ENCODE peak calls at places on chromosomes 7 and 10, in six cellular contexts. One of them, this sample, is unnamed.

GRCh38 chr10:47063858-47064257 is 152.6 kb downstream of the PTPN20 start:
- DNase-seq in stromal cell of bone marrow: no peak
- DNase-seq in CD14-positive monocyte: no peak
- DNase-seq in naive B cell: no peak
- DNase-seq in prostate gland: no peak
- DNase-seq in activated T-helper 1 cell treated with Interleukin-2 at 50 U/mL for 16 hours: no peak
- DNase-seq in this sample: no peak

GRCh38 chr7:132296820-132297219 is 279.4 kb downstream of the PLXNA4 start:
- DNase-seq in stromal cell of bone marrow: no peak
- DNase-seq in CD14-positive monocyte: no peak
- DNase-seq in naive B cell: no peak
- DNase-seq in prostate gland: no peak
- DNase-seq in activated T-helper 1 cell treated with Interleukin-2 at 50 U/mL for 16 hours: no peak
- DNase-seq in this sample: no peak

GRCh38 chr10:103969436-103969835 is 2.5 kb downstream of the SLK start:
- DNase-seq in stromal cell of bone marrow: no peak
- DNase-seq in CD14-positive monocyte: no peak
- DNase-seq in naive B cell: no peak
- DNase-seq in prostate gland: no peak
- DNase-seq in activated T-helper 1 cell treated with Interleukin-2 at 50 U/mL for 16 hours: no peak
- DNase-seq in this sample: no peak

GRCh38 chr7:143305423-143306070 is 10.4 kb upstream of the CLCN1 start:
- DNase-seq in stromal cell of bone marrow: no peak
- DNase-seq in CD14-positive monocyte: peak
- DNase-seq in naive B cell: peak
- DNase-seq in prostate gland: peak
- DNase-seq in activated T-helper 1 cell treated with Interleukin-2 at 50 U/mL for 16 hours: peak
- DNase-seq in this sample: peak

GRCh38 chr7:109663806-109664205 is 1094.1 kb downstream of the DNAJB9 start:
- DNase-seq in stromal cell of bone marrow: no peak
- DNase-seq in CD14-positive monocyte: no peak
- DNase-seq in naive B cell: no peak
- DNase-seq in prostate gland: no peak
- DNase-seq in activated T-helper 1 cell treated with Interleukin-2 at 50 U/mL for 16 hours: no peak
- DNase-seq in this sample: no peak

GRCh38 chr10:71144824-71145223 is 67.5 kb upstream of the UNC5B start:
- DNase-seq in stromal cell of bone marrow: no peak
- DNase-seq in CD14-positive monocyte: no peak
- DNase-seq in naive B cell: no peak
- DNase-seq in prostate gland: no peak
- DNase-seq in activated T-helper 1 cell treated with Interleukin-2 at 50 U/mL for 16 hours: no peak
- DNase-seq in this sample: no peak

GRCh38 chr10:125584954-125585353 is 98.0 kb downstream of the TEX36 start:
- DNase-seq in stromal cell of bone marrow: no peak
- DNase-seq in CD14-positive monocyte: no peak
- DNase-seq in naive B cell: no peak
- DNase-seq in prostate gland: no peak
- DNase-seq in activated T-helper 1 cell treated with Interleukin-2 at 50 U/mL for 16 hours: no peak
- DNase-seq in this sample: no peak

GRCh38 chr10:68792115-68792514 is 35.2 kb upstream of the STOX1 start:
- DNase-seq in stromal cell of bone marrow: peak
- DNase-seq in CD14-positive monocyte: no peak
- DNase-seq in naive B cell: no peak
- DNase-seq in prostate gland: no peak
- DNase-seq in activated T-helper 1 cell treated with Interleukin-2 at 50 U/mL for 16 hours: no peak
- DNase-seq in this sample: peak

GRCh38 chr7:90267263-90267858 is 22.4 kb downstream of the CFAP69 start:
- DNase-seq in stromal cell of bone marrow: no peak
- DNase-seq in CD14-positive monocyte: no peak
- DNase-seq in naive B cell: no peak
- DNase-seq in prostate gland: no peak
- DNase-seq in activated T-helper 1 cell treated with Interleukin-2 at 50 U/mL for 16 hours: no peak
- DNase-seq in this sample: no peak

GRCh38 chr10:80471009-80471408 is 16.9 kb downstream of the TSPAN14 start:
- DNase-seq in stromal cell of bone marrow: no peak
- DNase-seq in CD14-positive monocyte: peak
- DNase-seq in naive B cell: no peak
- DNase-seq in prostate gland: peak
- DNase-seq in activated T-helper 1 cell treated with Interleukin-2 at 50 U/mL for 16 hours: no peak
- DNase-seq in this sample: no peak

GRCh38 chr7:44881066-44881600 is 4.2 kb downstream of the PURB start:
- DNase-seq in stromal cell of bone marrow: no peak
- DNase-seq in CD14-positive monocyte: no peak
- DNase-seq in naive B cell: no peak
- DNase-seq in prostate gland: no peak
- DNase-seq in activated T-helper 1 cell treated with Interleukin-2 at 50 U/mL for 16 hours: no peak
- DNase-seq in this sample: no peak